ENCODE peak calls at places on chromosomes 6 and 20, in six cellular contexts. E is GM12878, M is heart left ventricle, P is right lobe of liver, K is left lung, Q is HCT116. W is an unnamed sample.

GRCh38 chr6:53432318-53433161 is 83.8 kb upstream of the ELOVL5 start:
- ATAC-seq in E (peak; percentile 44), M (peak; percentile 69), P (peak; percentile 88), K (peak; percentile 73), Q (no peak), W (peak; percentile 43)

GRCh38 chr6:167668019-167668753 is 158.5 kb upstream of the AFDN start:
- ATAC-seq in E (no peak), M (peak; percentile 12), P (peak; percentile 82), K (no peak), Q (no peak), W (peak; percentile 5)

GRCh38 chr6:39339557-39340555 is 17.4 kb upstream of the KCNK16 start:
- ATAC-seq in E (no peak), M (peak; percentile 73), P (no peak), K (peak; percentile 94), Q (no peak), W (peak; percentile 31)

GRCh38 chr6:157492249-157492648 is 111.3 kb downstream of the ZDHHC14 start:
- ATAC-seq in E (no peak), M (no peak), P (no peak), K (no peak), Q (no peak), W (no peak)

GRCh38 chr6:73733791-73734190 is 37.8 kb downstream of the CD109 start:
- ATAC-seq in E (no peak), M (no peak), P (no peak), K (no peak), Q (no peak), W (no peak)

GRCh38 chr6:132202569-132202968 is 198.7 kb downstream of the MOXD1 start:
- ATAC-seq in E (no peak), M (peak; percentile 95), P (no peak), K (no peak), Q (no peak), W (peak; percentile 85)

GRCh38 chr20:63854766-63855362 is 6.4 kb upstream of the ABHD16B start:
- ATAC-seq in E (no peak), M (peak; percentile 40), P (no peak), K (peak; percentile 13), Q (no peak), W (peak; percentile 31)

GRCh38 chr6:6661684-6662083 is 73.2 kb downstream of the LY86 start:
- ATAC-seq in E (no peak), M (peak; percentile 80), P (peak; percentile 85), K (peak; percentile 50), Q (no peak), W (peak; percentile 53)

GRCh38 chr6:31057426-31058003 is 47.2 kb downstream of the MUC22 start:
- ATAC-seq in E (no peak), M (no peak), P (no peak), K (no peak), Q (peak; percentile 4), W (no peak)

GRCh38 chr6:147941143-147941542 is 401.5 kb upstream of the SASH1 start:
- ATAC-seq in E (no peak), M (no peak), P (no peak), K (no peak), Q (no peak), W (no peak)

GRCh38 chr20:5808901-5809300 is 58.7 kb downstream of the SHLD1 start:
- ATAC-seq in E (no peak), M (no peak), P (no peak), K (no peak), Q (no peak), W (no peak)

GRCh38 chr20:31862506-31862905 is 7.8 kb downstream of the DUSP15 start:
- ATAC-seq in E (no peak), M (no peak), P (no peak), K (no peak), Q (no peak), W (no peak)

GRCh38 chr20:31859998-31860380 is 10.3 kb downstream of the DUSP15 start:
- ATAC-seq in E (no peak), M (no peak), P (no peak), K (no peak), Q (no peak), W (no peak)

GRCh38 chr20:31860431-31861345 is 9.6 kb downstream of the DUSP15 start:
- ATAC-seq in E (peak; percentile 58), M (peak; percentile 73), P (peak; percentile 35), K (peak; percentile 69), Q (peak; percentile 54), W (peak; percentile 46)

GRCh38 chr20:31862157-31862470 is 8.2 kb downstream of the DUSP15 start:
- ATAC-seq in E (no peak), M (no peak), P (no peak), K (no peak), Q (no peak), W (no peak)

DNA sequence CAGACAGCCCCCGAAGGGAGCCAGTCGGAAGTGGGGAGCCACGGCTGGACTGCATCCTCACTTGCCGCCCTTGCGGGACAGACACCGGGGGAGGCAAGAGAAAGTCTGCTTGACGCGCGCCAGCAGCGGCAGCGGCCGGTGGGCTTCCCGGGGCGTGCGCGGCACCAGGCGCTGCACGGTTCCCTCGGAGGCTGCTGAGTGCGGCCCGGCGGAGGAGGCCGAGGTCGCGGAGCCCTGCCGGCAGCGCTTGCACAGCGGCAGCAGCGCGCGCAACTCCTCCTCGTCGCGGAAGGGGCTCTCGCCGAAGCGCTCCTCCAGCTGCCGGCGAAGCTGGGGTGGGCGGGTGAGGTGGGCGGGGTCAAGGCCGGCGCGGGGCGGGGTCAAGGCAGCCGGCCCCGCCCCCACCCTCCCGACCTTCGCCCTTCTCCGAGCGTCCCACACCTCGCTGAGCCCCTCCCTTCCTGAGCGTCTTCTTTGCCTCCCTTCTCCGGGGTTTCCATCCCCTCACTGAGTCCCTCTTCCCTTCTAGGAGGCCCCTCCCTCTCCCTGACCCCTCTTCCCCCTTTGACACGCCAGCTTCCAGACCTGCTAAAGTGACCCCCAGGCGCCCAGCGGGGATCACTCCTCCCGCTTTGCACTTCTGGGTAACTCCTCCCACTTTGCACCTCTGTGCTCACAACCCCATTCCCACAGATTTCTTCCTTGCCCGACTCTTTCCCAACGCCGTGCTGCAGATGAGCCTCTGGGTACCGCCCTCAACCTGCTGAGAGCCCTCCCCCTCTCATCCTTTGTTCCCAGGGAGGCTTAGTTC is 8.8 kb downstream of the DUSP15 start:
- ATAC-seq in E (peak; percentile 93), M (peak; percentile 86), P (peak; percentile 74), K (peak; percentile 75), Q (peak; percentile 93), W (peak; percentile 54)
- TF ChIP-seq CTCF in E (no peak), M (no peak), P (no peak), K (no peak), Q (no peak), W (no peak)

DNA sequence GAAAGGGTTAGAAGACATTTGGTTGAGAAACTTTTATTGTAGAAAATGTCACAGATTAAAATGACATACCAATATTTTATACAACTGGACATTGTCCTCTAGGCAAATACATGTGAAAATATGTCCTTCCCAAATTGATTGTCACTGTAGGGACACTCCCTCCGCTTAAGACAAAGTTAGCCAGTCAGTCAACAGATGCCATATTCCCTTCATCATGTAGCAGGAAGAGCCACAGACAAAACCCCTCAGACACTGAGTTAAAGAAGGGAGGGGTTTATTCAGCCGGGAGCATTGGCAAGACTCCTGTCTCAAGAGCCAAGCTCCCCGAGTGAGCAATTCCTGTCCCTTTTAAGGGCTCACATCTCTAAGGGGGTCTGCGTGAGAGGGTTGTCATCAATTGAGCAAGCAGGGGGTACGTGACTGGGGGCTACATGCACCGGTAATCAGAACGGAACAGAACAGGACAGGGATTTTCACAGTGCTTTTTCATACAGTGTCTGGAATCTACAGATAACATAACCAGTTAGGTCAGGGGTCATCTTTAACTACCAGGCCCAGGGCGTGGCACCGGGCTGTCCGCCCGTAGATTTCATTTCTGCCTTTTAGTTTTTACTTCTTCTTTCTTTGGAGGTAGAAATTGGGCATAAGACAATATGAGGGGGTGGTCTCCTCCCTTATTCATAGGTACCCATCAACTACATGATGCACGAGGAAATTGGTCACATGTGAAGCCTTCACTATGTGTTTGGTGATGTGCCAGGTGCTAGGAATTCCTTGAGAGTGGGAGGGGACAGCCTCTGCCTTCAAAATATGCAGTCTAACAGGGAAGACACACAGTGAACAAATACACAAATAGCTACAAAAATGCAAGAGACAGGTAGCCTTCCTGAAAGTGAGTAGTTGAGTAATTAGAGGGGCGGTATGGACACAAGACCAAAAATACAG is 155.6 kb upstream of the CDYL start:
- ATAC-seq in E (no peak), M (no peak), P (no peak), K (no peak), Q (no peak), W (no peak)
- H3K4me3 ChIP-seq in E (no peak overlapping the region), M (no peak overlapping the region), P (no peak overlapping the region), K (no peak overlapping the region), Q (no peak overlapping the region), W (no peak overlapping the region)

GRCh38 chr20:46673394-46674252 is 15.6 kb downstream of the TP53RK start:
- ATAC-seq in E (no peak), M (no peak), P (no peak), K (no peak), Q (no peak), W (no peak)
- H3K27ac ChIP-seq in E (no peak overlapping the region), M (no peak overlapping the region), P (no peak overlapping the region), K (no peak overlapping the region), Q (no peak overlapping the region), W (no peak overlapping the region)

GRCh38 chr20:38242848-38243449 is 17.6 kb downstream of the KIAA1755 start:
- ATAC-seq in E (no peak), M (no peak), P (no peak), K (no peak), Q (peak; percentile 69), W (no peak)
- TF ChIP-seq CTCF in E (peak; percentile 39), M (peak; percentile 23), P (no peak), K (peak; percentile 23), Q (peak; percentile 84), W (no peak)

DNA sequence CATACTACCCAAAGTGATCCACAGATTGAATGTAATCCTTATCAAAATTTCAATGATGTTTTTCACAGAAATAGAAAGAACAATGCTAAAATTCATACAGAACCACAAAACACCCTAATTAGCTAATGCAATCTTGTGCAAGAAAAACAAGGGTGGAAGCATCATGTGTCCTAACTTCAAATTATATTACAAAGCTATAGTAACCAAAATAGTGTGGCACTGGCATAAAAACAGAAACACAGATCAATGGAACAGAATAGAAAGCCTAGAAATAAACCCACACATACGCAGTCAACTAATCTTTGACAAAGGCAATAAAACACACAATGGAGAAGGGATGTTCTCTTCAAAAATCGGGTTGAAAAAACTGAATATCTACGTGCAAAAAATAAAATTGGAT is 131.1 kb downstream of the TASP1 start:
- ATAC-seq in E (no peak), M (no peak), P (no peak), K (no peak), Q (no peak), W (no peak)
- H3K4me3 ChIP-seq in E (no peak overlapping the region), M (no peak overlapping the region), P (no peak overlapping the region), K (no peak overlapping the region), Q (no peak overlapping the region), W (no peak overlapping the region)

DNA sequence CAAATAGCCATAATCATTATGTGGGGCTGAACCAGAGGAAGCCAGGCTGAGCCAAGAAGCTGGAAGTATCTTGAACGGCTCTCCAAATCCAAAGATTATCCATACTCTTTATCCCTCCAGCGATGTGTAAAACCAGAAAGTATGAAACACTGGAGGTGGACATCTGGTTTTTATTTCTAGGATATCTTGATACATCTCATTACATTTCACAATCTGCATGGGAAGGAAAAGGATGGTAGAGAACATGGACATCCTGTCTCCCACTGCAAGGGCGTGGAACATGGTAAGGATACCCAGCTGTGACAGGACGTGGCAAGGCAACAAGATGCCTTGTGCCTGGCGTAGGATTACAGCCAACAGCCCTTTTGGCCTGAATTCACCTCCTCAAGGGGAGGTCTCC is 20.1 kb downstream of the TRIM27 start:
- ATAC-seq in E (no peak), M (no peak), P (no peak), K (no peak), Q (no peak), W (no peak)
- H3K27ac ChIP-seq in E (no peak overlapping the region), M (no peak overlapping the region), P (no peak overlapping the region), K (no peak overlapping the region), Q (no peak overlapping the region), W (no peak overlapping the region)

GRCh38 chr6:13417954-13418353 is 69.4 kb downstream of the GFOD1 start:
- ATAC-seq in E (no peak), M (no peak), P (peak; percentile 46), K (no peak), Q (no peak), W (no peak)
- TF ChIP-seq CTCF in E (no peak), M (no peak), P (no peak), K (no peak), Q (no peak), W (no peak)

W was measured in gastroesophageal sphincter.